ENCODE peak calls at places on chromosomes 3 and 15, in five cellular contexts. M is H9, G is dorsolateral prefrontal cortex, D is RWPE2, C is upper lobe of right lung. Q is an unnamed sample.
A peak's percentile ranks its signal among the peaks of the same experiment; 100 is the strongest.

GRCh38 chr3:99319961-99320360 is 318.4 kb upstream of the COL8A1 start:
- DNase-seq in M (no peak), G (no peak), D (no peak), C (no peak), Q (no peak)

GRCh38 chr3:169657351-169658124 is 6.0 kb downstream of the MECOM start:
- DNase-seq in M (no peak), G (no peak), D (no peak), C (no peak), Q (no peak)

GRCh38 chr3:151052329-151052728 is 33.1 kb upstream of the MED12L start:
- DNase-seq in M (no peak), G (no peak), D (no peak), C (no peak), Q (no peak)

GRCh38 chr3:107367353-107367752 is 9.9 kb upstream of the CCDC54 start:
- DNase-seq in M (no peak), G (no peak), D (no peak), C (no peak), Q (no peak)

GRCh38 chr15:51244366-51244977 is 93.9 kb downstream of the CYP19A1 start:
- DNase-seq in M (no peak), G (no peak), D (no peak), C (no peak), Q (no peak)

GRCh38 chr3:23648326-23648964 is 157.3 kb upstream of the UBE2E1 start:
- DNase-seq in M (no peak), G (no peak), D (no peak), C (no peak), Q (no peak)

GRCh38 chr3:191254098-191254873 is 55.2 kb downstream of the OSTN start:
- DNase-seq in M (no peak), G (no peak), D (no peak), C (no peak), Q (no peak)

GRCh38 chr15:80264031-80264430 is 12.0 kb upstream of the CTXND1 start:
- DNase-seq in M (no peak), G (no peak), D (no peak), C (no peak), Q (no peak)

GRCh38 chr15:92391640-92392039 is 2.0 kb upstream of the ST8SIA2 start:
- DNase-seq in M (peak; percentile 65), G (no peak), D (no peak), C (no peak), Q (peak; percentile 9)

GRCh38 chr3:136753112-136753939 is 1.1 kb upstream of the STAG1 start:
- DNase-seq in M (no peak), G (no peak), D (no peak), C (no peak), Q (no peak)

GRCh38 chr3:142104763-142105162 is 44.6 kb downstream of the TFDP2 start:
- DNase-seq in M (no peak), G (no peak), D (no peak), C (no peak), Q (no peak)

GRCh38 chr15:47212222-47213010 is 504.9 kb upstream of the SEMA6D start:
- DNase-seq in M (no peak), G (no peak), D (no peak), C (no peak), Q (peak; percentile 1)

GRCh38 chr3:47176582-47176981 is 12.7 kb upstream of the SETD2 start:
- DNase-seq in M (no peak), G (no peak), D (no peak), C (no peak), Q (no peak)

GRCh38 chr15:91426412-91426811 is 326.4 kb downstream of the SV2B start:
- DNase-seq in M (no peak), G (no peak), D (peak; percentile 69), C (no peak), Q (no peak)

GRCh38 chr3:12571986-12572385 is 15.1 kb downstream of the MKRN2 start:
- DNase-seq in M (peak; percentile 35), G (no peak), D (no peak), C (no peak), Q (no peak)

GRCh38 chr3:96007650-96008195 is 806.7 kb upstream of the EPHA6 start:
- DNase-seq in M (no peak), G (no peak), D (no peak), C (no peak), Q (no peak)

GRCh38 chr15:85094685-85095084 is 113.0 kb downstream of the PDE8A start:
- DNase-seq in M (no peak), G (no peak), D (no peak), C (no peak), Q (no peak)

GRCh38 chr3:181362378-181362777 is 349.3 kb upstream of the SOX2 start:
- DNase-seq in M (no peak), G (no peak), D (no peak), C (no peak), Q (no peak)

GRCh38 chr3:46098319-46098761 is 71.1 kb upstream of the XCR1 start:
- DNase-seq in M (no peak), G (no peak), D (no peak), C (no peak), Q (no peak)

GRCh38 chr3:11601446-11602241 is 42.1 kb downstream of the VGLL4 start:
- DNase-seq in M (peak; percentile 50), G (no peak), D (no peak), C (no peak), Q (no peak)

GRCh38 chr3:128060473-128061381 is 8.5 kb downstream of the SEC61A1 start:
- DNase-seq in M (no peak), G (no peak), D (no peak), C (no peak), Q (no peak)

GRCh38 chr15:91857772-91858171 is 4.3 kb downstream of the SLCO3A1 start:
- DNase-seq in M (no peak), G (no peak), D (no peak), C (no peak), Q (no peak)

GRCh38 chr15:44501768-44502366 is 35.1 kb upstream of the EIF3J start:
- DNase-seq in M (no peak), G (no peak), D (no peak), C (no peak), Q (no peak)

GRCh38 chr15:101805605-101806345 is 2.5 kb downstream of the OR4F6 start:
- DNase-seq in M (no peak), G (no peak), D (no peak), C (no peak), Q (no peak)

GRCh38 chr3:170689218-170689874 is 103.5 kb upstream of the SLC7A14 start:
- DNase-seq in M (peak; percentile 81), G (no peak), D (peak; percentile 85), C (peak; percentile 67), Q (no peak)

GRCh38 chr15:40379853-40380252 is 2.7 kb upstream of the KNSTRN start:
- DNase-seq in M (no peak), G (peak; percentile 62), D (peak; percentile 93), C (peak; percentile 85), Q (no peak)

DNA sequence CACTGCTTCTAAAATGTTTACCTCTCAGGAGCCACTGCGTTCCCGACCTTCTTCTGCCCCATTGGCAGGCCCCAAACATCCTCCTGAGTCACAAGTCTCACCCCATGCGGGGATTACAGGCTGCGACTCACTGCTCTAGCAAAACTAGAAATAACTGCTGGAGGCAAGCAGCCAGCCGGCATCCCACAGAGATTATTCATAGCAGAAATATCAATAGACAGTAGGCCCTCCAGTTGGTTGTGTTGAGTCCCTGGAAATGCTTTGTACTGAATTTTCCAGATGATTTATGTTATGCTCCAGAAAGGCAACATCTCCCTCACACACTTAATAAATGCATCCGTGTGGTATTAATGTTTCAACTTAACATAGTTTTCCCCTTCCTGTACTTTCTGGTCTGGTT is 64.8 kb downstream of the RFTN1 start:
- DNase-seq in M (peak; percentile 46), G (peak; percentile 79), D (peak; percentile 76), C (no peak), Q (no peak)
- H3K27ac ChIP-seq in M (no peak overlapping the region), G (peak overlapping the region; percentile 74), D (peak overlapping the region; percentile 26), C (no peak overlapping the region), Q (no peak overlapping the region)

GRCh38 chr3:119349353-119349752 is 55.2 kb downstream of the ARHGAP31 start:
- DNase-seq in M (peak; percentile 76), G (no peak), D (no peak), C (no peak), Q (no peak)
- H3K27ac ChIP-seq in M (peak overlapping the region; percentile 93), G (no peak overlapping the region), D (no peak overlapping the region), C (peak overlapping the region; percentile 19), Q (no peak overlapping the region)

GRCh38 chr3:33792167-33792892 is 6.1 kb upstream of the PDCD6IP start:
- DNase-seq in M (no peak), G (no peak), D (no peak), C (no peak), Q (no peak)
- H3K27ac ChIP-seq in M (no peak overlapping the region), G (no peak overlapping the region), D (peak overlapping the region; percentile 17), C (no peak overlapping the region), Q (no peak overlapping the region)

GRCh38 chr15:88912500-88912921 is 668 bp downstream of the MFGE8 start:
- DNase-seq in M (no peak), G (no peak), D (no peak), C (no peak), Q (no peak)
- H3K27ac ChIP-seq in M (no peak overlapping the region), G (peak overlapping the region; percentile 76), D (peak overlapping the region; percentile 71), C (peak overlapping the region; percentile 70), Q (peak overlapping the region; percentile 72)

GRCh38 chr3:73603771-73604171 is 21.0 kb downstream of the PDZRN3 start:
- DNase-seq in M (no peak), G (no peak), D (no peak), C (no peak), Q (no peak)
- H3K27ac ChIP-seq in M (no peak overlapping the region), G (peak overlapping the region; percentile 29), D (no peak overlapping the region), C (no peak overlapping the region), Q (no peak overlapping the region)

GRCh38 chr3:123620338-123620737 is 35.5 kb upstream of the HACD2 start:
- DNase-seq in M (no peak), G (no peak), D (no peak), C (no peak), Q (peak; percentile 15)
- H3K27ac ChIP-seq in M (no peak overlapping the region), G (peak overlapping the region; percentile 78), D (no peak overlapping the region), C (no peak overlapping the region), Q (peak overlapping the region; percentile 83)

GRCh38 chr15:72368315-72368714 is 7.5 kb downstream of the HEXA start:
- DNase-seq in M (no peak), G (no peak), D (no peak), C (no peak), Q (no peak)
- H3K27ac ChIP-seq in M (no peak overlapping the region), G (no peak overlapping the region), D (no peak overlapping the region), C (peak overlapping the region; percentile 33), Q (no peak overlapping the region)

DNA sequence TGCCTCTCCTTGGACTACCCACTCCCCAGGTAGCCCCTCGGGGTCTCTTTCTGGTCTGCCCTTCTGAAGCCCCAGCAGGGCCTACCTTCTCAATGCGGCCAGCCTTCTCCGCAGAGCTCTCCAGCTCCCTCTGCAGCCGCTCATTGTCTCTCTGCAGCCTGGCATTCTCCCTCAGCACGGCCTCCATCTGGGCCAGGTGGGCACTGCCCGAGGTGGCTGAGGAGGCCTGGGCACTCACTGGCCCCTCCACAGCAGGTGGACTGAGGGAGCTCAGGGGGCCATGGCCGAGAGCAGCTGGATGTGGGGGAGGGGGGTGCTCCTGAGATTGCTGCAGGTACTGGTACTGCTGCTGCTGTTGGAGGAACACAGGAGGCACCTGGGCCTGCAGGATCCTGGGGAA is 6.8 kb downstream of the AMOTL2 start:
- DNase-seq in M (no peak), G (no peak), D (no peak), C (peak; percentile 57), Q (no peak)
- H3K27ac ChIP-seq in M (no peak overlapping the region), G (peak overlapping the region; percentile 100), D (peak overlapping the region; percentile 96), C (peak overlapping the region; percentile 24), Q (peak overlapping the region; percentile 98)

GRCh38 chr3:58874795-58875194 is 175.0 kb downstream of the CFAP20DC start:
- DNase-seq in M (no peak), G (no peak), D (peak; percentile 72), C (no peak), Q (no peak)
- H3K27ac ChIP-seq in M (no peak overlapping the region), G (no peak overlapping the region), D (peak overlapping the region; percentile 97), C (no peak overlapping the region), Q (no peak overlapping the region)